ENCODE peak calls at places on chromosome 2, in seven cellular contexts. D is K562, Y is lung, X is mesendoderm, L is Peyer's patch, E is astrocyte, P is H9. S is an unnamed sample. For H3K27me3, the result is how much of the 10 kb centered on the place peaks cover.

GRCh38 chr2:191222952-191223351 is 22.3 kb upstream of the MYO1B start:
- DNase-seq in E (no peak), L (no peak), Y (no peak), D (no peak), X (no peak), P (no peak), S (no peak)

GRCh38 chr2:189577108-189577507 is 3.5 kb downstream of the SLC40A1 start:
- DNase-seq in P (no peak), X (no peak), E (no peak), Y (no peak), D (no peak), L (no peak), S (no peak)

GRCh38 chr2:174477772-174478171 is 9.1 kb downstream of the GPR155 start:
- DNase-seq in D (no peak), L (no peak), X (no peak), E (no peak), P (no peak), Y (no peak), S (no peak)

GRCh38 chr2:166632616-166633015 is 138.6 kb upstream of the SCN7A start:
- DNase-seq in D (no peak), Y (no peak), X (peak), L (no peak), E (peak), P (no peak), S (no peak)

GRCh38 chr2:47221956-47222355 is 66.8 kb upstream of the STPG4 start:
- DNase-seq in P (no peak), E (peak), Y (no peak), X (no peak), L (no peak), D (peak), S (no peak)

GRCh38 chr2:10159486-10160160 is 37.1 kb downstream of the RRM2 start:
- DNase-seq in Y (no peak), E (no peak), P (no peak), L (no peak), X (no peak), D (no peak), S (peak)

GRCh38 chr2:136247204-136247990 is 129.4 kb upstream of the CXCR4 start:
- DNase-seq in D (peak), X (no peak), E (peak), P (no peak), Y (no peak), L (no peak), S (no peak)

GRCh38 chr2:86026744-86027065 is 79.0 kb downstream of the POLR1A start:
- DNase-seq in D (no peak), E (no peak), P (no peak), Y (no peak), X (no peak), L (no peak), S (no peak)

GRCh38 chr2:98822301-98823164 is 91.6 kb upstream of the MGAT4A start:
- DNase-seq in X (peak), D (no peak), P (peak), Y (peak), E (no peak), L (peak), S (peak)

GRCh38 chr2:184921676-184922075 is 323.3 kb downstream of the ZNF804A start:
- DNase-seq in D (no peak), X (no peak), E (no peak), Y (no peak), L (no peak), P (no peak), S (no peak)

GRCh38 chr2:24181849-24182248 is 7.0 kb downstream of the FAM228A start:
- DNase-seq in P (no peak), X (no peak), L (no peak), E (no peak), D (peak), Y (no peak), S (no peak)

GRCh38 chr2:20524412-20525040 is 77.7 kb downstream of the RHOB start:
- DNase-seq in D (peak), Y (no peak), X (peak), P (no peak), E (no peak), L (peak), S (no peak)

GRCh38 chr2:157058161-157058560 is 199.3 kb upstream of the GALNT5 start:
- DNase-seq in D (no peak), X (no peak), Y (no peak), E (no peak), P (no peak), L (no peak), S (no peak)

GRCh38 chr2:58063641-58064040 is 17.0 kb downstream of the VRK2 start:
- DNase-seq in X (no peak), D (no peak), L (no peak), E (peak), P (no peak), Y (no peak), S (no peak)

GRCh38 chr2:62672601-62673000 is 32.9 kb upstream of the EHBP1 start:
- DNase-seq in P (peak), Y (peak), X (peak), L (no peak), E (peak), D (no peak), S (peak)

GRCh38 chr2:37851428-37851827 is 73.7 kb upstream of the RMDN2 start:
- DNase-seq in E (no peak), P (no peak), Y (no peak), L (no peak), X (peak), D (no peak), S (no peak)
- H3K27me3 ChIP-seq in E (under half), P (under half), Y (under half), L (under half), X (under half), D (under half), S (under half)

DNA sequence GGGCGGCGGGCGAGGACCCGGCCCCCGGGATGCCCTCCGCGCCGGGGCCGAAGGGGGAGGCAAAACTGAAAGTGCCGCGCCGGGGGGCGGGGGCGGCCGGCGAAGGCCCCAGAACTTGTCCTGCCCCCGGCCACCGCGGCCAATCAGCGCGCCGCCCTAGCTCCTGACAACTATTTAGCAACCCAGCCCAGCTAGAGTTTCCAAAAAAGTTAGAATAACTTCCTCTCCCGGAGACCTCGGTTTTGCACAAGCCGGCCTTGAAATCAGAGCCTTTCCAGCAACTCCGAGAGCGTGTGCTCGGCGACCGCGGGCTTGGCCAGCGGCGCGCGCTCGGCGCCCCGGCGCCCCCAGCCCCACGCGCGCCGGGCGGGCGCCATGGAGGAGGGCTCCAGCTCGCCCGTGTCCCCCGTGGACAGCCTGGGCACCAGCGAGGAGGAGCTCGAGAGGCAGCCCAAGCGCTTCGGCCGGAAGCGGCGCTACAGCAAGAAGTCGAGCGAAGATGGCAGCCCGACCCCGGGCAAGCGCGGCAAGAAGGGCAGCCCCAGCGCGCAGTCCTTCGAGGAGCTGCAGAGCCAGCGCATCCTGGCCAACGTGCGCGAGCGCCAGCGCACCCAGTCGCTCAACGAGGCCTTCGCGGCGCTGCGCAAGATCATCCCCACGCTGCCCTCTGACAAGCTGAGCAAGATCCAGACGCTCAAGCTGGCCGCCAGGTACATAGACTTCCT is at the start of gene TWIST2:
- DNase-seq in E (peak), Y (peak), D (no peak), L (peak), X (peak), P (peak), S (peak)
- H3K27me3 ChIP-seq in E (under half), Y (under half), D (under half), L (under half), X (half or more), P (half or more), S (half or more)

DNA sequence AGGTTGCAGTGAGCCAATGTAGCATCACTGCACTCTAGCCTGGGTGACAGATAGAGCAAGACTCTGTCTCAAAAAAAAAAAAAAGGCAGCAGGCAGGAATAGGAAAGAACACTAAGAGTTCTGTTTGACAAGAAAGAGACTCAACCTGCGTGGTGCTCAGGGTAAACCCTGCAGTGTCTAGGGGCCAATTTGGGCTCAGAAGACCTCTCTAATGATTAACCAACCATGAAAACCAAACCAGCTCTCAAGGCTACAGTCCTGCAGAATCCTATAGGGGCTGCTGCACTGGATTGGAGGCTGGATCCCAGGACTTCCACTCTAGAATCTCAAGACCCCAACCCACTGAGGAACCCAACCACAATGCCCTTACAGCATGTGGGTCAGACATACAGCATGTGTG is 2.4 kb downstream of the TRABD2A start:
- DNase-seq in X (no peak), L (peak), Y (no peak), P (peak), E (no peak), D (no peak), S (no peak)
- H3K27me3 ChIP-seq in X (under half), L (under half), Y (under half), P (under half), E (under half), D (under half), S (under half)

GRCh38 chr2:26281226-26281625 is 36.5 kb downstream of the HADHB start:
- DNase-seq in D (no peak), E (no peak), X (no peak), Y (no peak), L (no peak), P (no peak), S (no peak)
- H3K27me3 ChIP-seq in D (under half), E (under half), X (under half), Y (under half), L (under half), P (under half), S (under half)

GRCh38 chr2:118844261-118845004 is 3.0 kb downstream of the EN1 start:
- DNase-seq in L (peak), E (no peak), X (peak), D (no peak), P (peak), Y (no peak), S (peak)
- H3K27me3 ChIP-seq in L (under half), E (half or more), X (half or more), D (under half), P (half or more), Y (under half), S (half or more)

DNA sequence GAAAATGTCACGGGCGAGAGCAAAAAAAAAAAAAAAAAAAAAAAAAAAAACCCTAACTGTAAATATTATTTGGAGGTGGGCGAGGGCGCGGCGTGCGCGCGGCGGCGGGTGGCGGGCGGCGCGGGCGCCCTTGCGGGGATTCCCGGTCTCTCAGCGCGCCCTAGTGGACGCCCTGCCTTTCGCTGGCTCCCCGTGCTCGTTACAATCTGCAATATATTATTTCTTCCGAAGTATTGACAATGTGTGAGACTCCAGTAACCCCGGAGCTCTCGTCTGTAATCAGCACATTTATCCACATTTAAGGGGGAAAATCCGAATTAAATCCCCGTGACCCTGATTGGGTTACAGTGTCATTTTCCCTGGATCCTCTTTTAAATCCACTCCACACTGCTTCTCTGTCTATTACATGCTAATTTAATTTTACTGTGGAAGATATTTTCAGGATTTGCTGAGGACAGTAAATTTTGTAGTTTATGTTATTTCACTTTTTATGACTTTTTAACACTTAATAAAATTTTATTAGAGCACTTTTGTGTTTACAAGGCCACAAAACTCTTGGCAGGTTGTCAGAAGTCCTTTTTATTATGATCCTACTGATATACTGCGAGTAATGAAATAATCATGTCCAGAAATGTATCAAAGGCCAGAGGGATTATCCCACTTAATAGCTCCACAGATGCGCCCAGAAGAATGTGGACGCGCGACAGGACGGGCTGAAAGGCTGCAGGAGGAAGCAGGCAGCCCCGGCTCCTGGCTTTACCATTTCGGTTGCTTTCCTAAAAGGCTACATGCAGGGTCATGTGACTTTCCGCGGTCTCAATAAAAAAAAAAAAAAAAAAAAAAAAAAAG is 369.1 kb downstream of the MTX2 start:
- DNase-seq in Y (peak), E (peak), D (peak), P (peak), X (peak), L (peak), S (peak)
- H3K27me3 ChIP-seq in Y (under half), E (under half), D (under half), P (under half), X (under half), L (under half), S (under half)

DNA sequence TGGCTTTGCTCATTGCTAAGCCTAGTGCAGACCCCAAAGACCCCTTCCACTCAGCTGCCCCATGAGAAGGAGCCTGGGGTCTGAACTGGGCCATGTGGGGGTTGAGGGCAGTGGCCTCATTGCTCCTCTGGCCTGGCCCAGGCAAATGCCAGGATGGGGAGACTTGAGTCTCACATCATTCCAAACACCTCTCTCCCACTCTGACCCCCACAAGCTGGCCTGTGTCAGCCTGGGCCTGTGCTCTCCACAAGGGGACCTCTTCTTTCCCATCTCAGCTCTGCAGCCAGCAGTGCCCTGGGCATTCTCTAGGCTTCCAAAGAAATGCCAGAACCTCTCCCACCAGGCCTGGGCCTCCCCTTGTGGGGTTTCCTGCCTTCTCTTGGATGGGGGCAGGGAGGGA is 45.8 kb upstream of the OTOF start:
- DNase-seq in E (no peak), D (no peak), X (no peak), Y (no peak), L (no peak), P (no peak), S (no peak)
- H3K27me3 ChIP-seq in E (under half), D (under half), X (under half), Y (under half), L (under half), P (under half), S (under half)

DNA sequence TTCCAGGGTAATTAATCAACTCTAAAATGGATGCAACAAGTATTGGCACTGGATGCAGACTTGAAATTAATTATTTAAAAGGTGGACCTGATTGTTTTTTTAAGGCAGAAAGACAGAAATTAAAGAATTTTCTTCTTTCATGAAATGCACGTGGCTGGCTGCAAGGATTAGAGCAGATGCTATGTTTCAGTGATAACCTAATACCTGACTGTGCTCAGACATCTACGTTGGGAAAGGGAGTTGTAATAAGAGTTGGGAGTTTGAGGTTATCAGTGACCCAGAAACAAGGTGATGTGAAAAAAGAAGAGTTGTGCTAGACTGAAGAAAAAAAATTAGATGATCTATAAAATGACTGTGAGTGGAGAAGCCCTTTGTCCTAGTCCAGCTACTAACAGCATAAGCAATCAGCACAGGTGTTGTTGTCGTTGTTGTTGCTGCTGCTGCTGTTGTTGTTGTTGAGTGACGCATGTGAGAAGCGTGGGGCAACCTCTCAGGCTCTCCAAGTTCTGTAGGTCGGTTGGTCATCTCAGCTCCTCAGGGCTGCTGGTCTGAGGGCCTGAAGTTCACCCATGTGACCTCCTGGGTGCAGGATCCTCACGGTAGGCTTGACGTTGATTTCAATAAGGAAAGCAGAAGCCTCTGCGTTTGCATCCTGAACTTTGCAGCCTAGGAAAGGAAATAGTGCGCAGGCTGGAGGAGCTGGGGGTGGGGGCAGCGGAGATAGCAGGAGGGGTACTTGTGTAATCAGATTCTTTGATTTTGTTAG is 7.6 kb downstream of the POU3F3 start:
- DNase-seq in D (no peak), L (no peak), P (peak), Y (no peak), E (no peak), X (peak), S (peak)
- H3K27me3 ChIP-seq in D (under half), L (under half), P (half or more), Y (under half), E (under half), X (half or more), S (half or more)

GRCh38 chr2:127386246-127386645 is 1.5 kb downstream of the MAP3K2 start:
- DNase-seq in X (no peak), D (no peak), E (no peak), L (no peak), Y (no peak), P (no peak), S (no peak)

GRCh38 chr2:127382836-127383235 is 4.9 kb downstream of the MAP3K2 start:
- DNase-seq in Y (no peak), E (no peak), X (no peak), L (no peak), D (no peak), P (no peak), S (no peak)

GRCh38 chr2:127381762-127382161 is 6.0 kb downstream of the MAP3K2 start:
- DNase-seq in L (no peak), Y (no peak), D (no peak), X (no peak), P (no peak), E (no peak), S (no peak)

GRCh38 chr2:127386764-127387654 is 766 bp downstream of the MAP3K2 start:
- DNase-seq in P (peak), E (peak), X (peak), L (peak), D (peak), Y (peak), S (peak)

GRCh38 chr2:127384529-127384928 is 3.2 kb downstream of the MAP3K2 start:
- DNase-seq in X (no peak), D (no peak), P (no peak), Y (no peak), L (no peak), E (no peak), S (no peak)
- H3K27me3 ChIP-seq in X (under half), D (under half), P (under half), Y (under half), L (under half), E (under half), S (under half)

GRCh38 chr2:183035298-183035953 is 2.8 kb downstream of the NCKAP1 start:
- DNase-seq in D (peak), L (no peak), X (no peak), P (no peak), Y (no peak), E (peak), S (no peak)
- H3K27me3 ChIP-seq in D (under half), L (under half), X (under half), P (under half), Y (under half), E (under half), S (under half)